ENCODE peak calls at places on chromosomes 13 and 19, in four cellular contexts. Q, P, R and D are unnamed samples. For H3K9me1, the result is how much of the 10 kb centered on the place peaks cover.

GRCh38 chr19:57008432-57008831 is 111.4 kb upstream of the USP29 start:
- DNase-seq in Q (no peak), P (no peak), R (no peak), D (no peak)

GRCh38 chr13:37540228-37540627 is 58.3 kb downstream of the POSTN start:
- DNase-seq in P (no peak), R (no peak), Q (peak), D (no peak)

GRCh38 chr13:114260818-114261217 is 20.6 kb upstream of the UPF3A start:
- DNase-seq in R (no peak), Q (no peak), P (no peak), D (no peak)

GRCh38 chr19:55133639-55134444 is 15.2 kb downstream of the TNNT1 start:
- DNase-seq in P (no peak), Q (no peak), R (no peak), D (no peak)

GRCh38 chr19:11181488-11181887 is 15.9 kb downstream of the KANK2 start:
- DNase-seq in R (no peak), Q (no peak), P (no peak), D (no peak)

GRCh38 chr19:42303101-42303464 is 659 bp upstream of the PAFAH1B3 start:
- DNase-seq in R (peak), Q (no peak), P (no peak), D (no peak)

GRCh38 chr13:40315416-40316064 is 350.9 kb downstream of the FOXO1 start:
- DNase-seq in R (no peak), Q (no peak), P (no peak), D (peak)

GRCh38 chr13:32228330-32229041 is 86.7 kb downstream of the ZAR1L start:
- DNase-seq in P (no peak), Q (peak), R (no peak), D (no peak)

GRCh38 chr19:35717665-35718344 is at the start of gene KMT2B:
- DNase-seq in P (no peak), R (peak), Q (no peak), D (no peak)

GRCh38 chr19:55283548-55284393 is at the start of gene BRSK1:
- DNase-seq in Q (peak), P (no peak), R (peak), D (no peak)

GRCh38 chr19:6551607-6552450 is 21.0 kb downstream of the TNFSF9 start:
- DNase-seq in R (peak), P (no peak), Q (no peak), D (no peak)

GRCh38 chr19:55257461-55258411 is 1.1 kb downstream of the PPP6R1 start:
- DNase-seq in Q (peak), P (no peak), R (peak), D (peak)

GRCh38 chr13:81058916-81059290 is 718.0 kb upstream of the SPRY2 start:
- DNase-seq in R (no peak), Q (no peak), P (no peak), D (peak)

GRCh38 chr19:45424191-45425058 is 708 bp upstream of the ERCC1 start:
- DNase-seq in P (peak), R (peak), Q (peak), D (peak)

GRCh38 chr19:48637948-48638830 is 1.0 kb upstream of the DBP start:
- DNase-seq in P (no peak), R (peak), Q (peak), D (peak)

GRCh38 chr19:31102674-31103073 is 246.6 kb downstream of the TSHZ3 start:
- DNase-seq in Q (no peak), R (no peak), P (no peak), D (no peak)

GRCh38 chr13:50140742-50141659 is 125.8 kb downstream of the KCNRG start:
- DNase-seq in R (no peak), P (no peak), Q (no peak), D (no peak)

GRCh38 chr19:5341981-5342380 is 1.4 kb upstream of the PTPRS start:
- DNase-seq in P (no peak), R (no peak), Q (no peak), D (no peak)

GRCh38 chr19:14182481-14182880 is 23.5 kb downstream of the ADGRL1 start:
- DNase-seq in P (no peak), Q (no peak), R (no peak), D (no peak)

GRCh38 chr19:37986048-37986750 is 79.2 kb downstream of the SIPA1L3 start:
- DNase-seq in R (no peak), Q (no peak), P (no peak), D (no peak)

GRCh38 chr13:26051231-26052135 is at the start of gene SHISA2:
- DNase-seq in R (no peak), P (no peak), Q (peak), D (peak)

GRCh38 chr19:12766051-12766521 is 9.3 kb downstream of the HOOK2 start:
- DNase-seq in P (no peak), Q (peak), R (peak), D (peak)

GRCh38 chr13:28322256-28322895 is 172.6 kb downstream of the FLT1 start:
- DNase-seq in P (no peak), Q (peak), R (no peak), D (peak)

GRCh38 chr13:28384789-28385188 is 110.1 kb downstream of the FLT1 start:
- DNase-seq in P (no peak), Q (no peak), R (no peak), D (no peak)

DNA sequence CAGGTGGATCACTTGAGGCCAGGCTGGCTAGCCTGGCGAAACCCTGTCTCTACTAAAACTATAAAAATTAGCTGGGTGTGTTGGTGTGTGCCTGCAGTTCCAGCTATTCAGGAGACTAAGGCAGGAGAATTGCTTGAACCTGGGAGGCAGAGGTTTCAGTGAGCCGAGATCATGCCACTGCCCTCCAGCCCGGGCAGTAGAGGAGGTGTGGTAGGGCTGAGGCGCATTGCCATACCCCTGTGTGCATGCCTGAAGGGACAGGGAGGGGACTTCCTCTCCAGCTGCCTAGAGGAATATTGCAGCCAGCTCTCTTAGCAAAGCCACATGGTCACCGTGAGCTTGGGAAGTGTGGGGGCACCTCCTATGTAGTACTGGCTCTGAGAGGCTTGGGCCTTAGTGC is 29.1 kb upstream of the PEPD start:
- DNase-seq in Q (no peak), R (no peak), P (no peak), D (no peak)
- H3K9me1 ChIP-seq in Q (under half), R (under half), P (under half), D (under half)

DNA sequence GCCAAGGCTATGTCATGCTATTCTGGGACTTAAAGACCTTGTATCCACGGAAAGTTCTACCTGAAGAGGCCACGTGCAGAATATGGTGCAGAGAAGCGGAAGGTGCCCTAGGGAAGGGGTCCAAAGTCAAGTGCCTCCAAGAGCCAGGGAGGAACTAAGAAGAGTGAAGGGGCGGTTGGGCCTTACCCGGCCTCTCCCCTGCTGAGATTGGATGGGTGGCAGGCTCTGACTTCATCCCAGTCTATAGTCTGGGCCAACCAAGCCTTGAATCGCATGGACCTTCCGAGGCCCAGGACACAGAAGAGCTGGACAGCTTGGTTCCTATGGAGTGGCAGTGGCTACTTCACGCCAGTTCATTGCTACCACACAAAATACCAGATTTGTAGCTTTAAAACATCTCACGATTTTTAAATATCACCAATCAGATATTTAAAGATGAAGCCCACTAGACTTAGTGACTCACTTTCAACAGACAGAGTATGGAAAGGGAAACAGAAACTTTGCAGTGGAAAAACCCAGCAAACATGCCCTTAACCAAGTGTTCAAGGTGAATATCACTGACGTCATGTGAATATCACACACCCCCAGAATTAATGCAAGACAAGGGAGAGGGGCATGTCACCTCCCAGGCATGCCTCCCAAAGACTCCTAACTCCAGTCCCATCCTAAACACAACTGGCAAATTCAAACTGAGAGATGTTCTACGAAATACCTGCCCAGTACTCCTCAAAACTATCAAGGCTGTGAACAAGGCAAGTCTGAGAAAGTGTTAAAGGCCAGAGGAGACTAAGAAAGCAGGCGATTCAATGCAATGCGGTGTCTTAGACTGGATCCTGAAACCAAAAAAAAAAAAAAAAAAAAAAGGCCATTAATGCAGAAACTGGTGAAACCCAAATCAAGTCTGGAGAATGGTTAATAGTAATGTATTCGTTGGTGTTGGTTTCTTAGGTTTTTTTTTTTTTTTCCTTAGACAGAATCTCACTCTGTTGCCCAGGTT is 10.2 kb downstream of the C19orf12 start:
- DNase-seq in R (no peak), P (no peak), Q (no peak), D (no peak)
- H3K9me1 ChIP-seq in R (under half), P (under half), Q (under half), D (under half)

GRCh38 chr19:50537306-50537685 is 23.6 kb upstream of the ASPDH start:
- DNase-seq in Q (no peak), R (no peak), P (no peak), D (no peak)
- H3K9me1 ChIP-seq in Q (under half), R (under half), P (under half), D (under half)

GRCh38 chr13:106378263-106378662 is 157.2 kb downstream of the EFNB2 start:
- DNase-seq in Q (no peak), P (no peak), R (no peak), D (no peak)
- H3K9me1 ChIP-seq in Q (under half), P (under half), R (under half), D (under half)

GRCh38 chr13:72062566-72062965 is 195.6 kb upstream of the DACH1 start:
- DNase-seq in P (no peak), Q (no peak), R (no peak), D (peak)
- H3K9me1 ChIP-seq in P (under half), Q (under half), R (under half), D (under half)

GRCh38 chr19:18919086-18919894 is at the start of the genes COPE and DDX49:
- DNase-seq in Q (peak), P (peak), R (peak), D (peak)
- H3K9me1 ChIP-seq in Q (under half), P (under half), R (under half), D (under half)

GRCh38 chr13:42116225-42116624 is 67.8 kb downstream of the DGKH start:
- DNase-seq in P (peak), Q (no peak), R (no peak), D (no peak)
- H3K9me1 ChIP-seq in P (under half), Q (under half), R (under half), D (under half)

GRCh38 chr19:41263850-41264580 is at the start of gene HNRNPUL1:
- DNase-seq in Q (peak), R (peak), P (peak), D (peak)
- H3K9me1 ChIP-seq in Q (under half), R (under half), P (under half), D (under half)

GRCh38 chr19:29442094-29442493 is 83.7 kb upstream of the VSTM2B start:
- DNase-seq in Q (no peak), P (no peak), R (no peak), D (no peak)
- H3K9me1 ChIP-seq in Q (under half), P (under half), R (under half), D (under half)